ENCODE peak calls at places on chromosomes 7 and 10, in eight cellular contexts. G is stimulated activated CD8-positive, alpha-beta memory T cell treated with anti-CD3 and anti-CD28 coated beads, Interleukin-12 subunit alpha, Interleukin-12 subunit beta, amount 100 ng/mL, for 4 hours; P is G401; U is NK-92 treated with Interleukin-12 subunit alpha and Interleukin-12 subunit beta, amount 100 ng/mL, for 24 hours; F is GM13977; J is lower lobe of right lung; K is fibroblast of lung; R is AG09309. O is an unnamed sample.

GRCh38 chr10:21020545-21020944 is 123.4 kb upstream of the NEBL start:
- DNase-seq in G (no peak), P (no peak), U (no peak), F (peak; percentile 17), J (no peak), K (no peak), R (no peak), O (peak; percentile 60)

GRCh38 chr7:70400829-70401380 is 731.0 kb upstream of the GALNT17 start:
- DNase-seq in G (no peak), P (no peak), U (no peak), F (no peak), J (no peak), K (no peak), R (no peak), O (no peak)

GRCh38 chr7:137025469-137026175 is 157.2 kb downstream of the CHRM2 start:
- DNase-seq in G (no peak), P (no peak), U (no peak), F (no peak), J (no peak), K (peak; percentile 76), R (peak; percentile 20), O (no peak)

GRCh38 chr7:84393776-84394175 is 199.2 kb upstream of the SEMA3A start:
- DNase-seq in G (no peak), P (no peak), U (no peak), F (no peak), J (no peak), K (peak; percentile 37), R (peak; percentile 18), O (no peak)

GRCh38 chr7:130566898-130567280 is 75.0 kb downstream of the MEST start:
- DNase-seq in G (no peak), P (no peak), U (no peak), F (no peak), J (no peak), K (no peak), R (no peak), O (no peak)

GRCh38 chr10:78954701-78955100 is 114.1 kb upstream of the ZMIZ1 start:
- DNase-seq in G (no peak), P (no peak), U (no peak), F (no peak), J (no peak), K (no peak), R (no peak), O (no peak)

GRCh38 chr7:85602196-85602595 is 415.3 kb upstream of the SEMA3D start:
- DNase-seq in G (no peak), P (no peak), U (no peak), F (no peak), J (no peak), K (peak; percentile 79), R (no peak), O (no peak)

GRCh38 chr10:30583778-30584415 is 45.7 kb downstream of the LYZL2 start:
- DNase-seq in G (no peak), P (no peak), U (no peak), F (peak; percentile 34), J (peak; percentile 68), K (peak; percentile 68), R (peak; percentile 24), O (peak; percentile 73)

GRCh38 chr10:12397147-12397896 is 48.0 kb downstream of the CAMK1D start:
- DNase-seq in G (no peak), P (no peak), U (no peak), F (no peak), J (no peak), K (no peak), R (no peak), O (no peak)

O was measured in RPMI8226.